ENCODE peak calls at places on chromosomes 4 and X, in six cellular contexts. One of them, this sample, is unnamed.

GRCh38 chr4:76758290-76758882 is 139.6 kb downstream of the SOWAHB start:
- DNase-seq in activated CD8-positive, alpha-beta memory T cell treated with anti-CD3 and anti-CD28 coated beads for 48 hours: no peak
- DNase-seq in SK-N-SH: peak; percentile 71
- DNase-seq in WERI-Rb-1: no peak
- DNase-seq in anterior cingulate cortex: no peak
- DNase-seq in thoracic aorta: no peak
- DNase-seq in this sample: peak; percentile 64

GRCh38 chrX:129495941-129496340 is 27.3 kb downstream of the SMARCA1 start:
- DNase-seq in thoracic aorta: no peak
- DNase-seq in anterior cingulate cortex: no peak
- DNase-seq in SK-N-SH: no peak
- DNase-seq in activated CD8-positive, alpha-beta memory T cell treated with anti-CD3 and anti-CD28 coated beads for 48 hours: no peak
- DNase-seq in WERI-Rb-1: no peak
- DNase-seq in this sample: no peak

GRCh38 chr4:61335364-61335763 is 135.2 kb downstream of the ADGRL3 start:
- DNase-seq in anterior cingulate cortex: no peak
- DNase-seq in activated CD8-positive, alpha-beta memory T cell treated with anti-CD3 and anti-CD28 coated beads for 48 hours: no peak
- DNase-seq in WERI-Rb-1: no peak
- DNase-seq in thoracic aorta: no peak
- DNase-seq in SK-N-SH: no peak
- DNase-seq in this sample: no peak

GRCh38 chr4:61462451-61463326 is 262.6 kb downstream of the ADGRL3 start:
- DNase-seq in SK-N-SH: no peak
- DNase-seq in WERI-Rb-1: no peak
- DNase-seq in thoracic aorta: no peak
- DNase-seq in activated CD8-positive, alpha-beta memory T cell treated with anti-CD3 and anti-CD28 coated beads for 48 hours: no peak
- DNase-seq in anterior cingulate cortex: no peak
- DNase-seq in this sample: no peak

GRCh38 chrX:85004255-85004654 is 578 bp downstream of the APOOL start:
- DNase-seq in thoracic aorta: no peak
- DNase-seq in WERI-Rb-1: no peak
- DNase-seq in activated CD8-positive, alpha-beta memory T cell treated with anti-CD3 and anti-CD28 coated beads for 48 hours: no peak
- DNase-seq in SK-N-SH: peak; percentile 6
- DNase-seq in anterior cingulate cortex: no peak
- DNase-seq in this sample: no peak

GRCh38 chr4:2728221-2728620 is 27.9 kb downstream of the TNIP2 start:
- DNase-seq in WERI-Rb-1: no peak
- DNase-seq in anterior cingulate cortex: no peak
- DNase-seq in thoracic aorta: no peak
- DNase-seq in activated CD8-positive, alpha-beta memory T cell treated with anti-CD3 and anti-CD28 coated beads for 48 hours: no peak
- DNase-seq in SK-N-SH: no peak
- DNase-seq in this sample: no peak

GRCh38 chr4:104418313-104418712 is 76.4 kb downstream of the CXXC4 start:
- DNase-seq in anterior cingulate cortex: no peak
- DNase-seq in WERI-Rb-1: no peak
- DNase-seq in SK-N-SH: no peak
- DNase-seq in activated CD8-positive, alpha-beta memory T cell treated with anti-CD3 and anti-CD28 coated beads for 48 hours: no peak
- DNase-seq in thoracic aorta: no peak
- DNase-seq in this sample: no peak

GRCh38 chr4:153523941-153524386 is 57.8 kb downstream of the TMEM131L start:
- DNase-seq in WERI-Rb-1: no peak
- DNase-seq in thoracic aorta: no peak
- DNase-seq in anterior cingulate cortex: no peak
- DNase-seq in activated CD8-positive, alpha-beta memory T cell treated with anti-CD3 and anti-CD28 coated beads for 48 hours: no peak
- DNase-seq in SK-N-SH: no peak
- DNase-seq in this sample: no peak

GRCh38 chrX:53631156-53631555 is 55.4 kb downstream of the HUWE1 start:
- DNase-seq in thoracic aorta: no peak
- DNase-seq in WERI-Rb-1: no peak
- DNase-seq in SK-N-SH: no peak
- DNase-seq in anterior cingulate cortex: no peak
- DNase-seq in activated CD8-positive, alpha-beta memory T cell treated with anti-CD3 and anti-CD28 coated beads for 48 hours: no peak
- DNase-seq in this sample: no peak

GRCh38 chr4:38856046-38856445 is 571 bp downstream of the TLR6 start:
- DNase-seq in WERI-Rb-1: no peak
- DNase-seq in activated CD8-positive, alpha-beta memory T cell treated with anti-CD3 and anti-CD28 coated beads for 48 hours: no peak
- DNase-seq in thoracic aorta: no peak
- DNase-seq in SK-N-SH: no peak
- DNase-seq in anterior cingulate cortex: no peak
- DNase-seq in this sample: no peak

GRCh38 chr4:16067515-16067914 is 16.3 kb downstream of the PROM1 start:
- DNase-seq in anterior cingulate cortex: peak; percentile 47
- DNase-seq in WERI-Rb-1: no peak
- DNase-seq in thoracic aorta: no peak
- DNase-seq in activated CD8-positive, alpha-beta memory T cell treated with anti-CD3 and anti-CD28 coated beads for 48 hours: no peak
- DNase-seq in SK-N-SH: no peak
- DNase-seq in this sample: no peak

GRCh38 chrX:118965395-118965794 is 9.0 kb upstream of the LONRF3 start:
- DNase-seq in SK-N-SH: no peak
- DNase-seq in activated CD8-positive, alpha-beta memory T cell treated with anti-CD3 and anti-CD28 coated beads for 48 hours: no peak
- DNase-seq in WERI-Rb-1: peak; percentile 7
- DNase-seq in anterior cingulate cortex: no peak
- DNase-seq in thoracic aorta: no peak
- DNase-seq in this sample: no peak

GRCh38 chr4:105060628-105061027 is 86.0 kb upstream of the TET2 start:
- DNase-seq in anterior cingulate cortex: no peak
- DNase-seq in activated CD8-positive, alpha-beta memory T cell treated with anti-CD3 and anti-CD28 coated beads for 48 hours: no peak
- DNase-seq in SK-N-SH: no peak
- DNase-seq in WERI-Rb-1: no peak
- DNase-seq in thoracic aorta: no peak
- DNase-seq in this sample: no peak

GRCh38 chrX:254630-255215 is 26.5 kb upstream of the PLCXD1 start:
- DNase-seq in thoracic aorta: no peak
- DNase-seq in SK-N-SH: no peak
- DNase-seq in activated CD8-positive, alpha-beta memory T cell treated with anti-CD3 and anti-CD28 coated beads for 48 hours: no peak
- DNase-seq in WERI-Rb-1: peak; percentile 6
- DNase-seq in anterior cingulate cortex: no peak
- DNase-seq in this sample: no peak

GRCh38 chr4:7403001-7403400 is 31.7 kb downstream of the PSAPL1 start:
- DNase-seq in activated CD8-positive, alpha-beta memory T cell treated with anti-CD3 and anti-CD28 coated beads for 48 hours: no peak
- DNase-seq in anterior cingulate cortex: no peak
- DNase-seq in thoracic aorta: no peak
- DNase-seq in WERI-Rb-1: no peak
- DNase-seq in SK-N-SH: no peak
- DNase-seq in this sample: no peak